ENCODE peak calls at places on chromosomes 13 and 19, in six cellular contexts. One of them, this sample, is unnamed.

GRCh38 chr19:12987781-12988180 is 7.5 kb upstream of the NFIX start:
- DNase-seq in CD8-positive, alpha-beta T cell: no peak
- DNase-seq in PC-3: no peak
- DNase-seq in heart left ventricle: no peak
- DNase-seq in uterus: no peak
- DNase-seq in GM23248: no peak
- DNase-seq in this sample: no peak

GRCh38 chr13:32878172-32878571 is 138.1 kb upstream of the KL start:
- DNase-seq in GM23248: peak; percentile 53
- DNase-seq in PC-3: peak; percentile 69
- DNase-seq in uterus: no peak
- DNase-seq in CD8-positive, alpha-beta T cell: no peak
- DNase-seq in heart left ventricle: no peak
- DNase-seq in this sample: no peak

GRCh38 chr19:40805258-40805868 is 6.4 kb downstream of the EGLN2 start:
- DNase-seq in heart left ventricle: no peak
- DNase-seq in uterus: no peak
- DNase-seq in PC-3: no peak
- DNase-seq in GM23248: no peak
- DNase-seq in CD8-positive, alpha-beta T cell: no peak
- DNase-seq in this sample: no peak

GRCh38 chr13:84651288-84651687 is 769.0 kb upstream of the SLITRK1 start:
- DNase-seq in heart left ventricle: peak; percentile 64
- DNase-seq in CD8-positive, alpha-beta T cell: no peak
- DNase-seq in uterus: no peak
- DNase-seq in PC-3: peak; percentile 65
- DNase-seq in GM23248: peak; percentile 65
- DNase-seq in this sample: no peak

GRCh38 chr13:45811891-45812583 is 39.5 kb downstream of the SIAH3 start:
- DNase-seq in CD8-positive, alpha-beta T cell: no peak
- DNase-seq in uterus: no peak
- DNase-seq in PC-3: peak; percentile 46
- DNase-seq in GM23248: no peak
- DNase-seq in heart left ventricle: no peak
- DNase-seq in this sample: no peak

GRCh38 chr13:75830842-75831241 is 194.7 kb downstream of the LMO7 start:
- DNase-seq in CD8-positive, alpha-beta T cell: no peak
- DNase-seq in heart left ventricle: no peak
- DNase-seq in GM23248: peak; percentile 81
- DNase-seq in uterus: no peak
- DNase-seq in PC-3: peak; percentile 4
- DNase-seq in this sample: no peak

GRCh38 chr19:39679056-39679790 is 23.5 kb downstream of the LGALS16 start:
- DNase-seq in CD8-positive, alpha-beta T cell: no peak
- DNase-seq in GM23248: no peak
- DNase-seq in PC-3: no peak
- DNase-seq in uterus: no peak
- DNase-seq in heart left ventricle: no peak
- DNase-seq in this sample: no peak

GRCh38 chr13:70798385-70798784 is 690.1 kb upstream of the KLHL1 start:
- DNase-seq in CD8-positive, alpha-beta T cell: no peak
- DNase-seq in GM23248: no peak
- DNase-seq in heart left ventricle: no peak
- DNase-seq in PC-3: no peak
- DNase-seq in uterus: no peak
- DNase-seq in this sample: no peak

GRCh38 chr13:104843328-104843727 is 1692.1 kb downstream of the EFNB2 start:
- DNase-seq in GM23248: no peak
- DNase-seq in uterus: no peak
- DNase-seq in heart left ventricle: no peak
- DNase-seq in PC-3: no peak
- DNase-seq in CD8-positive, alpha-beta T cell: no peak
- DNase-seq in this sample: no peak

GRCh38 chr19:56765107-56765506 is 75.4 kb downstream of the PEG3 start:
- DNase-seq in PC-3: no peak
- DNase-seq in GM23248: peak; percentile 32
- DNase-seq in CD8-positive, alpha-beta T cell: no peak
- DNase-seq in uterus: peak; percentile 65
- DNase-seq in heart left ventricle: peak; percentile 73
- DNase-seq in this sample: peak; percentile 25

GRCh38 chr13:109945206-109945960 is 159.0 kb upstream of the IRS2 start:
- DNase-seq in PC-3: peak; percentile 58
- DNase-seq in CD8-positive, alpha-beta T cell: no peak
- DNase-seq in uterus: no peak
- DNase-seq in heart left ventricle: no peak
- DNase-seq in GM23248: peak; percentile 93
- DNase-seq in this sample: no peak

GRCh38 chr19:47610902-47611301 is 2.0 kb downstream of the BICRA start:
- DNase-seq in PC-3: no peak
- DNase-seq in CD8-positive, alpha-beta T cell: no peak
- DNase-seq in uterus: no peak
- DNase-seq in GM23248: peak; percentile 37
- DNase-seq in heart left ventricle: no peak
- DNase-seq in this sample: no peak

GRCh38 chr19:50796128-50796633 is 6.0 kb downstream of the ACP4 start:
- DNase-seq in CD8-positive, alpha-beta T cell: no peak
- DNase-seq in uterus: no peak
- DNase-seq in PC-3: peak; percentile 33
- DNase-seq in GM23248: no peak
- DNase-seq in heart left ventricle: no peak
- DNase-seq in this sample: no peak

GRCh38 chr13:79212064-79212619 is 193.9 kb downstream of the RBM26 start:
- DNase-seq in GM23248: no peak
- DNase-seq in uterus: no peak
- DNase-seq in PC-3: no peak
- DNase-seq in heart left ventricle: no peak
- DNase-seq in CD8-positive, alpha-beta T cell: no peak
- DNase-seq in this sample: no peak

GRCh38 chr19:33953023-33953422 is 156.4 kb downstream of the KCTD15 start:
- DNase-seq in GM23248: no peak
- DNase-seq in CD8-positive, alpha-beta T cell: no peak
- DNase-seq in uterus: no peak
- DNase-seq in PC-3: no peak
- DNase-seq in heart left ventricle: no peak
- DNase-seq in this sample: no peak

GRCh38 chr13:68574053-68574452 is 1343.9 kb upstream of the PCDH9 start:
- DNase-seq in heart left ventricle: no peak
- DNase-seq in PC-3: no peak
- DNase-seq in CD8-positive, alpha-beta T cell: no peak
- DNase-seq in GM23248: no peak
- DNase-seq in uterus: no peak
- DNase-seq in this sample: no peak

GRCh38 chr19:39413903-39414608 is 1.6 kb downstream of the PLEKHG2 start:
- DNase-seq in GM23248: peak; percentile 44
- DNase-seq in uterus: peak; percentile 51
- DNase-seq in PC-3: no peak
- DNase-seq in heart left ventricle: peak; percentile 40
- DNase-seq in CD8-positive, alpha-beta T cell: no peak
- DNase-seq in this sample: no peak

GRCh38 chr19:58021541-58022282 is 12.1 kb upstream of the ZSCAN1 start:
- DNase-seq in uterus: peak; percentile 78
- DNase-seq in CD8-positive, alpha-beta T cell: no peak
- DNase-seq in heart left ventricle: peak; percentile 67
- DNase-seq in GM23248: peak; percentile 73
- DNase-seq in PC-3: no peak
- DNase-seq in this sample: peak; percentile 41

GRCh38 chr19:8392017-8392591 is 1.9 kb downstream of the RAB11B start:
- DNase-seq in heart left ventricle: peak; percentile 80
- DNase-seq in GM23248: peak; percentile 52
- DNase-seq in PC-3: no peak
- DNase-seq in CD8-positive, alpha-beta T cell: no peak
- DNase-seq in uterus: no peak
- DNase-seq in this sample: peak; percentile 67

GRCh38 chr13:75226755-75227435 is 255.1 kb downstream of the TBC1D4 start:
- DNase-seq in PC-3: peak; percentile 89
- DNase-seq in heart left ventricle: no peak
- DNase-seq in GM23248: peak; percentile 93
- DNase-seq in CD8-positive, alpha-beta T cell: no peak
- DNase-seq in uterus: no peak
- DNase-seq in this sample: no peak

GRCh38 chr13:26880741-26881140 is 120.2 kb upstream of the GPR12 start:
- DNase-seq in uterus: no peak
- DNase-seq in heart left ventricle: no peak
- DNase-seq in GM23248: peak; percentile 52
- DNase-seq in CD8-positive, alpha-beta T cell: no peak
- DNase-seq in PC-3: no peak
- DNase-seq in this sample: no peak

GRCh38 chr19:21138130-21138529 is 3.7 kb upstream of the ZNF431 start:
- DNase-seq in PC-3: no peak
- DNase-seq in GM23248: no peak
- DNase-seq in heart left ventricle: no peak
- DNase-seq in CD8-positive, alpha-beta T cell: no peak
- DNase-seq in uterus: no peak
- DNase-seq in this sample: no peak

GRCh38 chr13:42638101-42638500 is 64.1 kb downstream of the TNFSF11 start:
- DNase-seq in PC-3: no peak
- DNase-seq in GM23248: no peak
- DNase-seq in heart left ventricle: no peak
- DNase-seq in uterus: no peak
- DNase-seq in CD8-positive, alpha-beta T cell: no peak
- DNase-seq in this sample: no peak

GRCh38 chr13:110105136-110105535 is 201.8 kb downstream of the COL4A1 start:
- DNase-seq in PC-3: no peak
- DNase-seq in CD8-positive, alpha-beta T cell: no peak
- DNase-seq in GM23248: no peak
- DNase-seq in heart left ventricle: no peak
- DNase-seq in uterus: no peak
- DNase-seq in this sample: no peak

GRCh38 chr13:98476538-98476966 is 100.4 kb downstream of the STK24 start:
- DNase-seq in CD8-positive, alpha-beta T cell: peak; percentile 57
- DNase-seq in GM23248: peak; percentile 95
- DNase-seq in PC-3: peak; percentile 82
- DNase-seq in uterus: peak; percentile 50
- DNase-seq in heart left ventricle: peak; percentile 77
- DNase-seq in this sample: no peak

GRCh38 chr13:30805132-30805537 is 69.8 kb downstream of the ALOX5AP start:
- DNase-seq in PC-3: no peak
- DNase-seq in CD8-positive, alpha-beta T cell: no peak
- DNase-seq in uterus: no peak
- DNase-seq in GM23248: no peak
- DNase-seq in heart left ventricle: no peak
- DNase-seq in this sample: no peak

GRCh38 chr13:41813426-41813825 is 147.5 kb downstream of the VWA8 start:
- DNase-seq in GM23248: peak; percentile 54
- DNase-seq in PC-3: peak; percentile 53
- DNase-seq in CD8-positive, alpha-beta T cell: no peak
- DNase-seq in uterus: no peak
- DNase-seq in heart left ventricle: no peak
- DNase-seq in this sample: no peak

GRCh38 chr13:26036383-26036782 is 15.4 kb downstream of the SHISA2 start:
- DNase-seq in PC-3: no peak
- DNase-seq in heart left ventricle: no peak
- DNase-seq in GM23248: no peak
- DNase-seq in uterus: no peak
- DNase-seq in CD8-positive, alpha-beta T cell: no peak
- DNase-seq in this sample: no peak

GRCh38 chr13:33932765-33933406 is 114.9 kb downstream of the RFC3 start:
- DNase-seq in heart left ventricle: no peak
- DNase-seq in uterus: no peak
- DNase-seq in GM23248: no peak
- DNase-seq in PC-3: no peak
- DNase-seq in CD8-positive, alpha-beta T cell: no peak
- DNase-seq in this sample: no peak

GRCh38 chr19:7349961-7350711 is 1.4 kb downstream of the ARHGEF18 start:
- DNase-seq in PC-3: no peak
- DNase-seq in GM23248: no peak
- DNase-seq in heart left ventricle: no peak
- DNase-seq in uterus: no peak
- DNase-seq in CD8-positive, alpha-beta T cell: peak; percentile 24
- DNase-seq in this sample: no peak

GRCh38 chr13:112510002-112510780 is 77.8 kb downstream of the TUBGCP3 start:
- DNase-seq in PC-3: peak; percentile 55
- DNase-seq in uterus: no peak
- DNase-seq in heart left ventricle: no peak
- DNase-seq in GM23248: peak; percentile 80
- DNase-seq in CD8-positive, alpha-beta T cell: no peak
- DNase-seq in this sample: no peak

DNA sequence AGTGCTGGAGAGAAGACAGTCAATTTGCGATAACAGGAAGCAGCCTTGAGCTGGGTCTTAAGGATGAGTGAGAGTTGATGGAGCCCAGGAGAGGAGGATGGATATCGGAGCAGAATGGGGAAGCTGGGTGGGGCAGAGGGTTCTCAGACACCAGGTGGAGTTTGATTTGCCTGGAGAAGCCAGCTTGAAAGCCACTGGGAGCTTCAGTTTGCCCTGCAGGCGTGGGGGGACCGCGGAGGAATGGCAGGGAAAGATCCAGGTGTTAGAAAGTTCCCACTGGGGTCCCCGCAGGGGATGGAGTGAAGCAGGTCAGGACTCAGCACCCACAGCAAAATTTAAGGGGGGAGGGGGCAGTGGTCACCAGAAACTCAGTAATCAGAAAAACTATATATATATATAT is 887 bp upstream of the CDC42EP5 start:
- DNase-seq in heart left ventricle: no peak
- DNase-seq in CD8-positive, alpha-beta T cell: no peak
- DNase-seq in uterus: no peak
- DNase-seq in PC-3: no peak
- DNase-seq in GM23248: no peak
- DNase-seq in this sample: no peak
- H3K27ac ChIP-seq in heart left ventricle: peak overlapping the region; percentile 88
- H3K27ac ChIP-seq in CD8-positive, alpha-beta T cell: no peak overlapping the region
- H3K27ac ChIP-seq in uterus: peak overlapping the region; percentile 84
- H3K27ac ChIP-seq in PC-3: no peak overlapping the region
- H3K27ac ChIP-seq in GM23248: peak overlapping the region; percentile 60
- H3K27ac ChIP-seq in this sample: no peak overlapping the region

DNA sequence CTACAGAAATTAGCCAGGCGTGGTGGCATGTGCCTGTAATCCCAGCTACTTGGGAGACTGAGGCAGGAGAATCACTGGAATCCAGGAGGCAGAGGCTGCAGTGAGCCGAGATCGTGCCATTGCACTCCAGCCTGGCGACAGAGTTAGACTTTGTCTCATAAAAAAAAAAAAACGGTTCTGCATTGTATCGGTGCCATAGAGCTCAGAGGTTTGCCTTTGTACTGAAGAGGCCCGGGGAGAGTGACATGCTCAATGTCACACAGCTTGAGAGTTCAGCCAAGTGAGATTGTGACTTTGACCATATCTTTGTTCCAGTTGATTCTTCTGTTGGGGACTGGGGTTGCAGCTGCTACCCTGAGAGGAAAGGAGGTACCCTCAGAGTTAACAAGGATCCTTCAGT is 4.3 kb downstream of the HAUS8 start:
- DNase-seq in heart left ventricle: no peak
- DNase-seq in PC-3: no peak
- DNase-seq in uterus: no peak
- DNase-seq in CD8-positive, alpha-beta T cell: no peak
- DNase-seq in GM23248: no peak
- DNase-seq in this sample: no peak
- H3K27ac ChIP-seq in heart left ventricle: no peak overlapping the region
- H3K27ac ChIP-seq in PC-3: no peak overlapping the region
- H3K27ac ChIP-seq in uterus: no peak overlapping the region
- H3K27ac ChIP-seq in CD8-positive, alpha-beta T cell: no peak overlapping the region
- H3K27ac ChIP-seq in GM23248: no peak overlapping the region
- H3K27ac ChIP-seq in this sample: no peak overlapping the region

GRCh38 chr19:35108730-35109129 is 6.9 kb upstream of the FXYD3 start:
- DNase-seq in PC-3: no peak
- DNase-seq in GM23248: no peak
- DNase-seq in CD8-positive, alpha-beta T cell: no peak
- DNase-seq in uterus: no peak
- DNase-seq in heart left ventricle: no peak
- DNase-seq in this sample: no peak
- H3K27ac ChIP-seq in PC-3: no peak overlapping the region
- H3K27ac ChIP-seq in GM23248: no peak overlapping the region
- H3K27ac ChIP-seq in CD8-positive, alpha-beta T cell: no peak overlapping the region
- H3K27ac ChIP-seq in uterus: no peak overlapping the region
- H3K27ac ChIP-seq in heart left ventricle: no peak overlapping the region
- H3K27ac ChIP-seq in this sample: peak overlapping the region; percentile 76

GRCh38 chr13:58463841-58464240 is 832.3 kb downstream of the PCDH17 start:
- DNase-seq in uterus: no peak
- DNase-seq in CD8-positive, alpha-beta T cell: no peak
- DNase-seq in GM23248: no peak
- DNase-seq in heart left ventricle: no peak
- DNase-seq in PC-3: no peak
- DNase-seq in this sample: no peak
- H3K27ac ChIP-seq in uterus: no peak overlapping the region
- H3K27ac ChIP-seq in CD8-positive, alpha-beta T cell: no peak overlapping the region
- H3K27ac ChIP-seq in GM23248: no peak overlapping the region
- H3K27ac ChIP-seq in heart left ventricle: no peak overlapping the region
- H3K27ac ChIP-seq in PC-3: no peak overlapping the region
- H3K27ac ChIP-seq in this sample: no peak overlapping the region